ENCODE peak calls at places on chromosome 4, in four cellular contexts. F, H, J and S are unnamed samples.

GRCh38 chr4:146648384-146648783 is 9.7 kb downstream of the POU4F2 start:
- DNase-seq in H (peak; percentile 38), J (no peak), F (no peak), S (no peak)

GRCh38 chr4:148222991-148223660 is 219.1 kb downstream of the NR3C2 start:
- DNase-seq in F (no peak), J (no peak), H (no peak), S (no peak)

GRCh38 chr4:81965911-81966310 is 407.9 kb downstream of the HNRNPD start:
- DNase-seq in J (no peak), F (no peak), H (no peak), S (no peak)

GRCh38 chr4:151347490-151347889 is 22.1 kb upstream of the SH3D19 start:
- DNase-seq in J (no peak), H (no peak), F (no peak), S (no peak)

GRCh38 chr4:23614284-23614892 is 275.5 kb downstream of the PPARGC1A start:
- DNase-seq in J (no peak), H (peak; percentile 33), F (peak; percentile 50), S (no peak)

GRCh38 chr4:40379248-40379647 is 44.1 kb downstream of the CHRNA9 start:
- DNase-seq in J (no peak), F (no peak), H (no peak), S (no peak)

GRCh38 chr4:26861434-26862186 is 969 bp downstream of the STIM2 start:
- DNase-seq in H (peak; percentile 61), F (peak; percentile 44), J (peak; percentile 31), S (no peak)

GRCh38 chr4:107913283-107913899 is 18.0 kb upstream of the CYP2U1 start:
- DNase-seq in H (peak; percentile 36), J (peak; percentile 54), F (peak; percentile 59), S (no peak)

GRCh38 chr4:153549401-153549800 is 83.2 kb downstream of the TMEM131L start:
- DNase-seq in H (no peak), F (no peak), J (no peak), S (no peak)

GRCh38 chr4:68864438-68865177 is 48.8 kb downstream of the UGT2B10 start:
- DNase-seq in H (no peak), F (peak; percentile 92), J (peak; percentile 57), S (no peak)

GRCh38 chr4:48795108-48795507 is 15.0 kb upstream of the FRYL start:
- DNase-seq in H (no peak), F (no peak), J (no peak), S (no peak)
- H3K27ac ChIP-seq in H (no peak overlapping the region), F (no peak overlapping the region), J (no peak overlapping the region), S (no peak overlapping the region)

GRCh38 chr4:8047837-8048678 is 108.4 kb upstream of the AFAP1 start:
- DNase-seq in F (no peak), J (no peak), H (no peak), S (no peak)

GRCh38 chr4:8048856-8049686 is 109.4 kb upstream of the AFAP1 start:
- DNase-seq in F (no peak), H (no peak), J (no peak), S (no peak)

GRCh38 chr4:8045909-8046308 is 106.2 kb upstream of the AFAP1 start:
- DNase-seq in F (no peak), H (no peak), J (no peak), S (no peak)

GRCh38 chr4:8044699-8045098 is 105.0 kb upstream of the AFAP1 start:
- DNase-seq in F (no peak), H (no peak), J (no peak), S (no peak)

GRCh38 chr4:8046925-8047541 is 107.4 kb upstream of the AFAP1 start:
- DNase-seq in J (no peak), F (no peak), H (no peak), S (no peak)
- TF ChIP-seq SIN3A in J (no peak), F (no peak), H (no peak), S (no peak)

DNA sequence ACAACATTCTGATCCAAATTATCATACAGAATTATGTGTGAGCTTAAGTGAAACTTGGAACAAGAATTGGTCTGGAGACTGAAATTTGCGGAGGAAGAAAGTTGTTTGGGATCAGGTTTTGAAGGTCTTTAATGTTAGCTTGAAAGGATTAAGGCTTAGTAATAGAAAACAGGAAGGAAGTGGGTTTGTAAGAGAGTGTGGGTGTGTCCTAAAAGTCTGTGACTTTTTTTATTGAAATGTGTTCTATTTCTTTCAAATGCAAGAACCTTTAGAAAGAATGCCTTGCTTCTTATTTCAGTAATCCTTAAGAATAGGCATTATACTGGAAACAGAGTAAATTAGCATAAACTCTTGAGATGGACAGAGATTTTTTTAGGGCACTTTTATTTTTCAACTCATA is 198.0 kb downstream of the GALNTL6 start:
- DNase-seq in J (no peak), H (no peak), F (no peak), S (no peak)
- TF ChIP-seq MXI1 in J (no peak), H (no peak), F (no peak), S (no peak)

GRCh38 chr4:168263039-168263438 is 55.5 kb downstream of the DDX60 start:
- DNase-seq in H (no peak), F (no peak), J (no peak), S (no peak)

GRCh38 chr4:168269879-168270278 is 48.7 kb downstream of the DDX60 start:
- DNase-seq in F (no peak), J (no peak), H (no peak), S (no peak)

GRCh38 chr4:168259096-168259495 is 59.5 kb downstream of the DDX60 start:
- DNase-seq in J (no peak), H (no peak), F (no peak), S (no peak)

GRCh38 chr4:168265327-168265726 is 53.2 kb downstream of the DDX60 start:
- DNase-seq in F (no peak), H (no peak), J (no peak), S (no peak)

GRCh38 chr4:168264903-168265302 is 53.6 kb downstream of the DDX60 start:
- DNase-seq in J (no peak), F (no peak), H (no peak), S (no peak)
- H3K27ac ChIP-seq in J (no peak overlapping the region), F (no peak overlapping the region), H (no peak overlapping the region), S (no peak overlapping the region)

GRCh38 chr4:183636923-183637322 is 22.1 kb downstream of the RWDD4 start:
- DNase-seq in J (no peak), F (no peak), H (no peak), S (no peak)
- TF ChIP-seq SIN3A in J (no peak), F (no peak), H (no peak), S (no peak)

GRCh38 chr4:90127223-90127705 is at the start of gene CCSER1:
- DNase-seq in F (no peak), J (no peak), H (peak; percentile 90), S (no peak)
- TF ChIP-seq MXI1 in F (no peak), J (no peak), H (no peak), S (no peak)

GRCh38 chr4:184310881-184311709 is 93.4 kb upstream of the ENPP6 start:
- DNase-seq in J (no peak), F (peak; percentile 53), H (no peak), S (no peak)
- H3K27ac ChIP-seq in J (no peak overlapping the region), F (no peak overlapping the region), H (no peak overlapping the region), S (peak overlapping the region; percentile 94)

GRCh38 chr4:52925531-52925968 is 63.4 kb downstream of the RASL11B start:
- DNase-seq in H (no peak), F (no peak), J (no peak), S (no peak)
- TF ChIP-seq SIN3A in H (no peak), F (no peak), J (no peak), S (no peak)

GRCh38 chr4:17092990-17093880 is 194.8 kb upstream of the LDB2 start:
- DNase-seq in F (no peak), H (no peak), J (no peak), S (peak; percentile 64)
- TF ChIP-seq MXI1 in F (no peak), H (no peak), J (no peak), S (no peak)